ENCODE peak calls at places on chromosomes 7 and 10, in ten cellular contexts. I, T, V, G, R, D, N, P, O and J are unnamed samples.

GRCh38 chr10:77386833-77387232 is 250.8 kb downstream of the KCNMA1 start:
- DNase-seq in R (no peak), G (no peak), O (peak), P (peak), N (no peak), I (no peak), V (no peak), D (no peak), T (no peak), J (peak)

GRCh38 chr7:92448185-92448747 is 984 bp downstream of the GATAD1 start:
- DNase-seq in V (no peak), D (peak), O (peak), R (peak), P (peak), G (peak), I (peak), T (peak), N (no peak), J (no peak)

GRCh38 chr7:98217623-98218582 is 6.7 kb downstream of the BHLHA15 start:
- DNase-seq in P (no peak), R (no peak), T (peak), D (no peak), V (no peak), I (no peak), G (no peak), O (no peak), N (no peak), J (no peak)

GRCh38 chr10:1074748-1075358 is 18.7 kb downstream of the WDR37 start:
- DNase-seq in T (no peak), N (no peak), O (peak), I (peak), P (no peak), R (no peak), G (no peak), D (no peak), V (no peak), J (no peak)

GRCh38 chr7:26853788-26854393 is 10.5 kb downstream of the SKAP2 start:
- DNase-seq in G (peak), P (no peak), I (peak), T (no peak), D (no peak), V (no peak), N (no peak), R (no peak), O (peak), J (no peak)

GRCh38 chr10:71271626-71272025 is 47.4 kb upstream of the SLC29A3 start:
- DNase-seq in R (no peak), O (peak), D (no peak), I (no peak), T (no peak), N (no peak), V (no peak), P (no peak), G (no peak), J (no peak)

GRCh38 chr7:94696981-94697670 is 41.2 kb upstream of the SGCE start:
- DNase-seq in R (no peak), P (peak), O (peak), V (no peak), G (no peak), T (no peak), N (no peak), D (no peak), I (no peak), J (peak)

GRCh38 chr10:49448924-49449323 is 53.0 kb upstream of the DRGX start:
- DNase-seq in D (no peak), O (no peak), G (no peak), R (no peak), T (no peak), I (peak), N (no peak), P (no peak), V (no peak), J (no peak)